ENCODE peak calls at places on chromosome 22, in four cellular contexts. One of them, this sample, is unnamed.

GRCh38 chr22:39917091-39917703 is 16.3 kb downstream of the GRAP2 start:
- DNase-seq in GM13977: no peak
- DNase-seq in tibial nerve: no peak
- DNase-seq in HCT116: no peak
- DNase-seq in this sample: no peak

GRCh38 chr22:28231423-28231822 is 312.4 kb upstream of the PITPNB start:
- DNase-seq in HCT116: no peak
- DNase-seq in GM13977: no peak
- DNase-seq in tibial nerve: no peak
- DNase-seq in this sample: no peak

GRCh38 chr22:20430101-20430640 is 7.5 kb downstream of the SCARF2 start:
- DNase-seq in tibial nerve: no peak
- DNase-seq in HCT116: no peak
- DNase-seq in GM13977: peak
- DNase-seq in this sample: no peak

GRCh38 chr22:26303475-26303874 is 125.6 kb upstream of the ASPHD2 start:
- DNase-seq in GM13977: no peak
- DNase-seq in HCT116: no peak
- DNase-seq in tibial nerve: no peak
- DNase-seq in this sample: no peak

GRCh38 chr22:36123673-36124630 is 36.6 kb downstream of the APOL3 start:
- DNase-seq in GM13977: peak
- DNase-seq in HCT116: peak
- DNase-seq in tibial nerve: peak
- DNase-seq in this sample: peak

GRCh38 chr22:40898850-40899357 is 37.0 kb upstream of the DNAJB7 start:
- DNase-seq in tibial nerve: no peak
- DNase-seq in GM13977: peak
- DNase-seq in HCT116: peak
- DNase-seq in this sample: peak

GRCh38 chr22:44099696-44100095 is 75.6 kb downstream of the PARVB start:
- DNase-seq in HCT116: no peak
- DNase-seq in GM13977: no peak
- DNase-seq in tibial nerve: no peak
- DNase-seq in this sample: no peak

GRCh38 chr22:28658448-28658847 is 21.2 kb downstream of the TTC28 start:
- DNase-seq in tibial nerve: no peak
- DNase-seq in HCT116: no peak
- DNase-seq in GM13977: no peak
- DNase-seq in this sample: no peak

GRCh38 chr22:36594569-36594968 is 65.6 kb upstream of the EIF3D start:
- DNase-seq in HCT116: no peak
- DNase-seq in GM13977: no peak
- DNase-seq in tibial nerve: no peak
- DNase-seq in this sample: no peak

GRCh38 chr22:23537421-23537820 is 42.7 kb downstream of the IGLL1 start:
- DNase-seq in tibial nerve: no peak
- DNase-seq in HCT116: no peak
- DNase-seq in GM13977: no peak
- DNase-seq in this sample: no peak

GRCh38 chr22:25475554-25476022 is 88.9 kb upstream of the GRK3 start:
- DNase-seq in HCT116: no peak
- DNase-seq in tibial nerve: no peak
- DNase-seq in GM13977: no peak
- DNase-seq in this sample: no peak

GRCh38 chr22:39634530-39635399 is 64.2 kb downstream of the CACNA1I start:
- DNase-seq in tibial nerve: no peak
- DNase-seq in GM13977: no peak
- DNase-seq in HCT116: peak
- DNase-seq in this sample: no peak

GRCh38 chr22:50119169-50119767 is 29.5 kb downstream of the MOV10L1 start:
- DNase-seq in HCT116: no peak
- DNase-seq in GM13977: no peak
- DNase-seq in tibial nerve: no peak
- DNase-seq in this sample: peak

GRCh38 chr22:49983148-49984042 is 22.8 kb downstream of the PIM3 start:
- DNase-seq in HCT116: no peak
- DNase-seq in GM13977: no peak
- DNase-seq in tibial nerve: no peak
- DNase-seq in this sample: no peak

GRCh38 chr22:42904049-42904448 is 47.0 kb upstream of the ARFGAP3 start:
- DNase-seq in GM13977: no peak
- DNase-seq in HCT116: no peak
- DNase-seq in tibial nerve: no peak
- DNase-seq in this sample: no peak

GRCh38 chr22:20130739-20131592 is 638 bp upstream of the ZDHHC8 start:
- DNase-seq in tibial nerve: peak
- DNase-seq in GM13977: peak
- DNase-seq in HCT116: peak
- DNase-seq in this sample: peak

GRCh38 chr22:50497093-50497492 is 10.4 kb downstream of the LMF2 start:
- DNase-seq in tibial nerve: no peak
- DNase-seq in GM13977: no peak
- DNase-seq in HCT116: no peak
- DNase-seq in this sample: no peak

GRCh38 chr22:50250555-50251471 is at the start of gene HDAC10:
- DNase-seq in GM13977: peak
- DNase-seq in tibial nerve: peak
- DNase-seq in HCT116: no peak
- DNase-seq in this sample: peak

GRCh38 chr22:43411040-43411919 is 534 bp upstream of the MPPED1 start:
- DNase-seq in HCT116: no peak
- DNase-seq in tibial nerve: no peak
- DNase-seq in GM13977: no peak
- DNase-seq in this sample: no peak

GRCh38 chr22:49827853-49828598 is at the start of gene BRD1:
- DNase-seq in HCT116: no peak
- DNase-seq in GM13977: peak
- DNase-seq in tibial nerve: no peak
- DNase-seq in this sample: peak

GRCh38 chr22:49756656-49757055 is 71.0 kb downstream of the BRD1 start:
- DNase-seq in HCT116: no peak
- DNase-seq in GM13977: no peak
- DNase-seq in tibial nerve: no peak
- DNase-seq in this sample: no peak

GRCh38 chr22:26174280-26174679 is 5.0 kb downstream of the SEZ6L start:
- DNase-seq in GM13977: no peak
- DNase-seq in HCT116: no peak
- DNase-seq in tibial nerve: no peak
- DNase-seq in this sample: no peak

GRCh38 chr22:48547971-48548370 is 1279.7 kb downstream of the BRD1 start:
- DNase-seq in GM13977: no peak
- DNase-seq in HCT116: no peak
- DNase-seq in tibial nerve: no peak
- DNase-seq in this sample: no peak
- TF ChIP-seq CTCF in GM13977: no peak
- TF ChIP-seq CTCF in HCT116: no peak
- TF ChIP-seq CTCF in tibial nerve: no peak
- TF ChIP-seq CTCF in this sample: no peak

GRCh38 chr22:45309422-45310227 is at the start of gene FAM118A:
- DNase-seq in HCT116: peak
- DNase-seq in GM13977: peak
- DNase-seq in tibial nerve: peak
- DNase-seq in this sample: peak
- TF ChIP-seq CTCF in HCT116: no peak
- TF ChIP-seq CTCF in GM13977: peak
- TF ChIP-seq CTCF in tibial nerve: peak
- TF ChIP-seq CTCF in this sample: no peak

GRCh38 chr22:17172172-17172833 is 13.2 kb upstream of the HDHD5 start:
- DNase-seq in tibial nerve: no peak
- DNase-seq in GM13977: no peak
- DNase-seq in HCT116: no peak
- DNase-seq in this sample: no peak

GRCh38 chr22:17171313-17172171 is 12.5 kb upstream of the HDHD5 start:
- DNase-seq in HCT116: peak
- DNase-seq in GM13977: peak
- DNase-seq in tibial nerve: peak
- DNase-seq in this sample: peak

GRCh38 chr22:17176715-17177114 is 17.6 kb upstream of the HDHD5 start:
- DNase-seq in tibial nerve: no peak
- DNase-seq in GM13977: no peak
- DNase-seq in HCT116: no peak
- DNase-seq in this sample: no peak

GRCh38 chr22:17167486-17167885 is 8.4 kb upstream of the HDHD5 start:
- DNase-seq in tibial nerve: no peak
- DNase-seq in GM13977: no peak
- DNase-seq in HCT116: no peak
- DNase-seq in this sample: no peak

DNA sequence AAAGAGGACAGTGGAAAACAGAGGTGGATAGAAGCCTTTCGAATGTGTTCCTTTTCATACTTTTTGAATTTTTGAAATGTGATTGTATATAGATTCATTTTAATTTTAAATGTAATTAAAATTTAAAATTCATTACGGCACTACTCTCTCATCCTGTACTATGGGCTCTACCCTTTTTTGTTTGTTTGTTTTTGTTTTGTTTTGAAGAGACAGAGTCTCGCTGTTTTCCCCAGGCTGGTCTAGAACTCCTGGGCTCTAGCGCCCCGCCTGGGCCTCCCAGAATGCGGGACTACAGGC is 11.9 kb upstream of the HDHD5 start:
- DNase-seq in tibial nerve: no peak
- DNase-seq in HCT116: no peak
- DNase-seq in GM13977: no peak
- DNase-seq in this sample: no peak
- TF ChIP-seq CTCF in tibial nerve: no peak
- TF ChIP-seq CTCF in HCT116: peak
- TF ChIP-seq CTCF in GM13977: peak
- TF ChIP-seq CTCF in this sample: peak

GRCh38 chr22:30273196-30273595 is 6.5 kb upstream of the OSM start:
- DNase-seq in tibial nerve: no peak
- DNase-seq in GM13977: no peak
- DNase-seq in HCT116: no peak
- DNase-seq in this sample: no peak
- TF ChIP-seq CTCF in tibial nerve: no peak
- TF ChIP-seq CTCF in GM13977: no peak
- TF ChIP-seq CTCF in HCT116: no peak
- TF ChIP-seq CTCF in this sample: no peak

GRCh38 chr22:17260291-17260690 is 41.1 kb upstream of the ADA2 start:
- DNase-seq in GM13977: no peak
- DNase-seq in HCT116: no peak
- DNase-seq in tibial nerve: no peak
- DNase-seq in this sample: no peak

GRCh38 chr22:17257578-17257977 is 38.3 kb upstream of the ADA2 start:
- DNase-seq in GM13977: no peak
- DNase-seq in tibial nerve: no peak
- DNase-seq in HCT116: no peak
- DNase-seq in this sample: no peak

GRCh38 chr22:17262976-17263375 is 43.7 kb upstream of the ADA2 start:
- DNase-seq in HCT116: no peak
- DNase-seq in GM13977: no peak
- DNase-seq in tibial nerve: no peak
- DNase-seq in this sample: no peak

GRCh38 chr22:17258015-17258827 is 39.0 kb upstream of the ADA2 start:
- DNase-seq in HCT116: no peak
- DNase-seq in tibial nerve: no peak
- DNase-seq in GM13977: peak
- DNase-seq in this sample: peak

GRCh38 chr22:17260950-17261349 is 41.7 kb upstream of the ADA2 start:
- DNase-seq in HCT116: no peak
- DNase-seq in GM13977: no peak
- DNase-seq in tibial nerve: no peak
- DNase-seq in this sample: no peak
- TF ChIP-seq CTCF in HCT116: no peak
- TF ChIP-seq CTCF in GM13977: no peak
- TF ChIP-seq CTCF in tibial nerve: no peak
- TF ChIP-seq CTCF in this sample: no peak

DNA sequence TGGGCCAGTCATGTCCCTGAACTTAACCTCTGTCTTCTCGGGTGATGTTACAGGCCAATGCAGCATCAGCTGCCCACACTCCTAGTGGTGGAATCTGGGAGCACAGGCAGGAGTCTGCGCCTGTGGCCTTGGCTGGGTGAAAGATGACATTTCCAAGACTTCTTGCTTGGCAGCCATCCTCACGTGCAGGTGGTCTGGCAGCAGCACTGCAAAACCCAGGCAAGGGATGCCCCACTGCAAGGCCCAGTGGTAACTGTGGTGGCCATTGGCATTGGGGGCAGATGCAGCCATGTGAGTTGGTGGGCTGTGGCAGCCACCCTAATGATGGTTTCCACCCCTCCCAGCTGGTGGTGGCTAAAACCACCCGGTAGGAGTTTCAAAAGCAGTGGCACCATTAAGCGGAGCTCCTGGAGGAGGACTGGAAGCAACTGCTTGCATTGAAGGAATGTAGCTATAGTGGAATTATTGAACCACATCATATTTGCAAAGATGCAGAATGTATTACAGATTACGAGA is 120.5 kb upstream of the TOP3B start:
- DNase-seq in tibial nerve: no peak
- DNase-seq in GM13977: no peak
- DNase-seq in HCT116: peak
- DNase-seq in this sample: no peak
- TF ChIP-seq CTCF in tibial nerve: no peak
- TF ChIP-seq CTCF in GM13977: peak
- TF ChIP-seq CTCF in HCT116: no peak
- TF ChIP-seq CTCF in this sample: peak

DNA sequence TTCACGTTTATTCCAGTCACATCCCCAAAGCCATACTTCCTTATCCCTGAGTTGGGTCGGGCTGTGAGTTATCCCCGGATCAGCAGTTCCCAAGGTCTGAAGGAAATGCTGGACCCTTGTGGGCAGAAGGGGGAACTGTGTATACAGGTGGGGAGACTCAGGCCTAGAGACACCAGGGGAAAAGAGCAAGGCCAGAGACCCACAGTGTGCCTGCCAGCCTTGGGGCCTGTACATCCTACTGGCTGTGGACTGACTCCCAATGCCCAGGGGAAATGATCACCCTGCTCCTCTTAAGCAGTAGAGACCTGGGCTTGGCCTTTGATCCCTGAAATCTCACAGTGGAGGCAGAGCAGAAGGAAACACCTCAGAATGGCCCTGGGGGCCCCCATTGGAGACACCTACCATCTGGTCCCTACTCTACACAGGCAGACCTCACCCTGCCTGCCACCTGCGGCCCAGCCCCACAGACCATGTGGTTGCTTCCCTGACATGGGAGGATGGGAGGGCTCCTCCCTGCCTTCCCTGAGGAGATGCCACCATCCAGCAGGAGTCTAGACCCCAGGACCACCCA is 1.3 kb downstream of the SELENOM start:
- DNase-seq in GM13977: no peak
- DNase-seq in HCT116: no peak
- DNase-seq in tibial nerve: no peak
- DNase-seq in this sample: no peak
- TF ChIP-seq CTCF in GM13977: no peak
- TF ChIP-seq CTCF in HCT116: no peak
- TF ChIP-seq CTCF in tibial nerve: no peak
- TF ChIP-seq CTCF in this sample: no peak

GRCh38 chr22:30985561-30986208 is 16.6 kb downstream of the TUG1 start:
- DNase-seq in GM13977: no peak
- DNase-seq in HCT116: no peak
- DNase-seq in tibial nerve: no peak
- DNase-seq in this sample: no peak
- TF ChIP-seq CTCF in GM13977: no peak
- TF ChIP-seq CTCF in HCT116: no peak
- TF ChIP-seq CTCF in tibial nerve: no peak
- TF ChIP-seq CTCF in this sample: no peak